ENCODE peak calls at places on chromosomes 16 and 17, in eight cellular contexts. X is caudate nucleus; W is coronary artery; O is effector memory CD4-positive, alpha-beta T cell; U is heart left ventricle; N is SJSA1; F is colonic mucosa; G is tibial nerve. S is an unnamed sample.

GRCh38 chr17:63652106-63652505 is 29.9 kb downstream of the MAP3K3 start:
- DNase-seq in X (no peak), W (no peak), O (no peak), U (no peak), N (no peak), F (no peak), G (no peak), S (no peak)

GRCh38 chr16:11668590-11669379 is 530 bp downstream of the SNN start:
- DNase-seq in X (peak; percentile 44), W (no peak), O (no peak), U (no peak), N (no peak), F (no peak), G (no peak), S (no peak)

GRCh38 chr16:7378024-7378695 is 45.5 kb downstream of the RBFOX1 start:
- DNase-seq in X (no peak), W (no peak), O (no peak), U (no peak), N (no peak), F (no peak), G (no peak), S (no peak)

GRCh38 chr16:17302213-17302612 is 168.5 kb downstream of the XYLT1 start:
- DNase-seq in X (no peak), W (no peak), O (no peak), U (no peak), N (no peak), F (peak; percentile 31), G (no peak), S (no peak)

GRCh38 chr17:61862975-61863800 is at the start of gene BRIP1:
- DNase-seq in X (peak; percentile 91), W (peak; percentile 93), O (peak; percentile 85), U (peak; percentile 94), N (peak; percentile 98), F (peak; percentile 96), G (peak; percentile 88), S (peak; percentile 71)

GRCh38 chr16:87741700-87742415 is 23.9 kb downstream of the KLHDC4 start:
- DNase-seq in X (peak; percentile 43), W (no peak), O (no peak), U (no peak), N (no peak), F (no peak), G (no peak), S (no peak)

GRCh38 chr17:57941384-57942370 is 13.5 kb downstream of the CUEDC1 start:
- DNase-seq in X (no peak), W (no peak), O (no peak), U (no peak), N (no peak), F (no peak), G (no peak), S (no peak)

GRCh38 chr16:8867483-8868271 is 1.1 kb downstream of the CARHSP1 start:
- DNase-seq in X (no peak), W (no peak), O (no peak), U (peak; percentile 64), N (peak; percentile 63), F (peak; percentile 89), G (peak; percentile 64), S (no peak)

GRCh38 chr17:40503154-40503553 is 1.7 kb upstream of the TNS4 start:
- DNase-seq in X (no peak), W (no peak), O (no peak), U (no peak), N (no peak), F (no peak), G (no peak), S (no peak)

GRCh38 chr17:58032691-58033415 is 25.8 kb upstream of the SRSF1 start:
- DNase-seq in X (peak; percentile 15), W (no peak), O (no peak), U (no peak), N (no peak), F (no peak), G (no peak), S (no peak)

GRCh38 chr16:1543085-1543896 is 9.8 kb downstream of the TMEM204 start:
- DNase-seq in X (no peak), W (no peak), O (peak; percentile 17), U (peak; percentile 84), N (no peak), F (peak; percentile 40), G (peak; percentile 38), S (no peak)

GRCh38 chr16:13463619-13464018 is 456.3 kb upstream of the ERCC4 start:
- DNase-seq in X (no peak), W (no peak), O (no peak), U (no peak), N (no peak), F (no peak), G (no peak), S (no peak)

GRCh38 chr16:8686879-8687278 is 12.5 kb downstream of the ABAT start:
- DNase-seq in X (no peak), W (no peak), O (no peak), U (no peak), N (no peak), F (peak; percentile 24), G (no peak), S (no peak)

GRCh38 chr17:68812876-68813584 is 142.2 kb downstream of the ABCA8 start:
- DNase-seq in X (no peak), W (no peak), O (no peak), U (no peak), N (no peak), F (no peak), G (no peak), S (no peak)

GRCh38 chr17:40071720-40072480 is 9.1 kb downstream of the THRA start:
- DNase-seq in X (peak; percentile 95), W (peak; percentile 94), O (no peak), U (peak; percentile 90), N (peak; percentile 64), F (peak; percentile 91), G (peak; percentile 79), S (peak; percentile 83)

GRCh38 chr17:78125976-78126894 is 2.3 kb downstream of the TMC6 start:
- DNase-seq in X (no peak), W (no peak), O (no peak), U (peak; percentile 83), N (no peak), F (no peak), G (no peak), S (no peak)
- H3K27ac ChIP-seq in X (peak overlapping the region; percentile 98), W (peak overlapping the region; percentile 81), O (peak overlapping the region; percentile 86), U (peak overlapping the region; percentile 96), N (no peak overlapping the region), F (peak overlapping the region; percentile 92), G (peak overlapping the region; percentile 75), S (peak overlapping the region; percentile 100)

GRCh38 chr16:85393674-85394510 is 219.2 kb upstream of the GSE1 start:
- DNase-seq in X (no peak), W (no peak), O (peak; percentile 20), U (peak; percentile 70), N (peak; percentile 69), F (peak; percentile 72), G (no peak), S (no peak)

GRCh38 chr16:85395913-85396878 is 216.9 kb upstream of the GSE1 start:
- DNase-seq in X (no peak), W (no peak), O (no peak), U (no peak), N (peak; percentile 43), F (peak; percentile 20), G (no peak), S (no peak)

GRCh38 chr16:85394511-85395206 is 218.5 kb upstream of the GSE1 start:
- DNase-seq in X (no peak), W (no peak), O (no peak), U (no peak), N (peak; percentile 36), F (peak; percentile 19), G (no peak), S (no peak)

GRCh38 chr16:85396879-85397871 is 215.9 kb upstream of the GSE1 start:
- DNase-seq in X (peak; percentile 29), W (no peak), O (no peak), U (no peak), N (peak; percentile 43), F (peak; percentile 19), G (no peak), S (no peak)

DNA sequence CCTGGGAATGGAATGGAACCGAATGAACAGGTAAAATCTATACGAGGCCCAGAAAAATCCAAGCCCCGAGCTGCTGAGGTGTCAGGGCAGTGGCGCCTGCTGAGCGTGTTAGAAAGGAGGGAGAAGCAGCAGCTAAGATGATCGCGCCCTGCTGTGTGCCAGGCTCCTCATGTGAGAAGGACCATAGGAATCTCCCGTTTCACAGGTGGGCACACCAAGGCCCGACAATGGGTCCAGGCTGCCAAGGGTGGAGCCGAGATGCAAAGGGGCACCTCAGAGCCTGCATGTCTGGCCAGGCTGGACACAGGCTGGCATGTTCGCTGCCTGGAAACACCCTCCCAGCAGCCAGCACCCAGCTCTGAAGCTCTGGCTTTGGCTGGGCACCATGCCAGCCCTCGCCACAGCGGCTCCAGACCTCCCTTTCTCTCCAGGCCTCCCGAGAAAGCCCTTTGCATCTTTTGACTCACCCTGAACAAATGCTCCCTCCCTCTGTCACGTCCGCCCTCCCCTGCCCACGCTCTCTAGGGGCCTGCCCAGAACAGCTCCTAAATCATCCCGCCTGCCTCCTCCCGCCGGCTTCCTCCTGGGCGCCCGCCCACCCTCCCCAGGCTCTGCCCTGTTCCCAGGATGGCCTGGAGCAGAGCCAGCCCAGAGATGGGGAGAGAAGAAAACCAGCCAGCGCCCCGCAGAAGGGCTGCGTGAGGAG is 217.8 kb upstream of the GSE1 start:
- DNase-seq in X (peak; percentile 38), W (peak; percentile 93), O (no peak), U (peak; percentile 79), N (peak; percentile 98), F (peak; percentile 66), G (peak; percentile 41), S (no peak)
- H3K27ac ChIP-seq in X (no peak overlapping the region), W (peak overlapping the region; percentile 83), O (no peak overlapping the region), U (no peak overlapping the region), N (peak overlapping the region; percentile 45), F (peak overlapping the region; percentile 47), G (peak overlapping the region; percentile 9), S (no peak overlapping the region)

GRCh38 chr16:3099395-3099731 is 269 bp upstream of the ZSCAN10 start:
- DNase-seq in X (no peak), W (no peak), O (no peak), U (no peak), N (no peak), F (no peak), G (no peak), S (no peak)

GRCh38 chr16:3101018-3101840 is 2.1 kb upstream of the ZSCAN10 start:
- DNase-seq in X (no peak), W (no peak), O (no peak), U (no peak), N (no peak), F (peak; percentile 62), G (no peak), S (no peak)

GRCh38 chr16:3099732-3100499 is 822 bp upstream of the ZSCAN10 start:
- DNase-seq in X (no peak), W (no peak), O (peak; percentile 81), U (peak; percentile 93), N (peak; percentile 91), F (peak; percentile 97), G (peak; percentile 77), S (peak; percentile 9)

GRCh38 chr16:3098459-3099394 is at the start of gene ZSCAN10:
- DNase-seq in X (no peak), W (no peak), O (no peak), U (no peak), N (no peak), F (no peak), G (no peak), S (no peak)

GRCh38 chr16:3101841-3102470 is 2.9 kb upstream of the ZSCAN10 start:
- DNase-seq in X (no peak), W (no peak), O (no peak), U (peak; percentile 62), N (no peak), F (no peak), G (no peak), S (no peak)
- H3K27ac ChIP-seq in X (no peak overlapping the region), W (peak overlapping the region; percentile 40), O (no peak overlapping the region), U (peak overlapping the region; percentile 66), N (no peak overlapping the region), F (no peak overlapping the region), G (no peak overlapping the region), S (no peak overlapping the region)

GRCh38 chr17:78146471-78146869 is 285 bp downstream of the C17orf99 start:
- DNase-seq in X (no peak), W (no peak), O (no peak), U (no peak), N (no peak), F (no peak), G (no peak), S (no peak)
- H3K27ac ChIP-seq in X (no peak overlapping the region), W (no peak overlapping the region), O (no peak overlapping the region), U (no peak overlapping the region), N (no peak overlapping the region), F (peak overlapping the region; percentile 22), G (no peak overlapping the region), S (no peak overlapping the region)